ENCODE peak calls at places on chromosomes 4 and X, in six cellular contexts. U is psoas muscle, C is cardiac fibroblast, I is left lung, P is astrocyte of the spinal cord, X is right lobe of liver. T is an unnamed sample.

GRCh38 chr4:79042079-79042674 is 102.9 kb upstream of the PAQR3 start:
- DNase-seq in I (no peak), C (peak), X (no peak), P (peak), U (no peak), T (no peak)

GRCh38 chrX:111282991-111283390 is 12.7 kb upstream of the CAPN6 start:
- DNase-seq in X (no peak), P (no peak), C (no peak), U (no peak), I (no peak), T (no peak)

GRCh38 chrX:1153940-1154339 is 58.5 kb downstream of the CRLF2 start:
- DNase-seq in U (no peak), P (no peak), X (no peak), C (no peak), I (no peak), T (no peak)

GRCh38 chrX:31845003-31845402 is 773.2 kb upstream of the FTHL17 start:
- DNase-seq in X (no peak), U (no peak), I (no peak), P (no peak), C (peak), T (no peak)

GRCh38 chr4:1400191-1400805 is 5.9 kb downstream of the NKX1-1 start:
- DNase-seq in P (no peak), C (no peak), X (peak), I (peak), U (no peak), T (no peak)

GRCh38 chr4:19831644-19832285 is 419.9 kb upstream of the SLIT2 start:
- DNase-seq in I (no peak), U (no peak), P (peak), C (peak), X (no peak), T (no peak)

GRCh38 chrX:54980334-54980733 is 13.7 kb downstream of the PFKFB1 start:
- DNase-seq in U (no peak), P (no peak), X (no peak), I (no peak), C (no peak), T (no peak)

GRCh38 chrX:10071451-10072163 is 85.2 kb upstream of the CLCN4 start:
- DNase-seq in C (no peak), I (no peak), U (no peak), X (no peak), P (no peak), T (no peak)

GRCh38 chr4:82223715-82224114 is 150.1 kb downstream of the HNRNPD start:
- DNase-seq in U (no peak), C (no peak), X (no peak), P (no peak), I (peak), T (no peak)

GRCh38 chr4:91116861-91117260 is 989.7 kb downstream of the CCSER1 start:
- DNase-seq in P (peak), X (no peak), C (peak), U (no peak), I (no peak), T (no peak)

GRCh38 chr4:13584481-13584880 is 40.2 kb upstream of the NKX3-2 start:
- DNase-seq in I (no peak), C (peak), U (no peak), X (no peak), P (no peak), T (no peak)

GRCh38 chr4:2651998-2652397 is 104.1 kb downstream of the TNIP2 start:
- DNase-seq in X (no peak), C (no peak), U (no peak), P (no peak), I (no peak), T (no peak)

GRCh38 chrX:20267924-20268701 is 1.4 kb upstream of the RPS6KA3 start:
- DNase-seq in U (peak), P (peak), X (peak), I (peak), C (no peak), T (peak)

GRCh38 chrX:16196829-16197228 is 29.5 kb downstream of the MAGEB17 start:
- DNase-seq in I (no peak), X (no peak), C (peak), P (no peak), U (no peak), T (no peak)

DNA sequence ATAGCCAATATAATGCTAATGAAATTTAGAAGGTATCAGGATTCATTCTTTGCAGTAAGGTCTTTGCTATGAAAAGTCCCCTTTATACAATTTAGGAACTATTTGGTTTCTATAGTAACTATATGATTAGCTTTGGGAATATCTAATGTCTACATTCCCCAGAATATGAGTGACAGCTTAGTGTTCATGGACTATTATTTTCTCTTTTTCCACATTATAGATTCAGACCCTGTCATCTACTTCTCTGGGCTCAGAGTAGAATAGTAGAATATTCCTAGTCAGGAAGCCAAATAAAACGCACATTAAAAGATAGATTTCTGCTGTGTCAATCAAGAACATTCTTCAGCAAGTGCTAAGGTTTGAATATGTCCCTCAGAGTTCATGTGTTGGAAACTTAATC is 26.1 kb upstream of the SULT1B1 start:
- DNase-seq in C (no peak), X (no peak), P (no peak), I (no peak), U (no peak), T (no peak)
- TF ChIP-seq CTCF in C (no peak), X (no peak), P (no peak), I (no peak), U (no peak), T (no peak)

GRCh38 chr4:39527296-39528055 is at the start of gene UGDH:
- DNase-seq in P (peak), X (peak), I (peak), U (peak), C (peak), T (peak)
- TF ChIP-seq CTCF in P (peak), X (no peak), I (no peak), U (no peak), C (no peak), T (no peak)

GRCh38 chr4:113358784-113359183 is 309.3 kb downstream of the ANK2 start:
- DNase-seq in X (no peak), I (no peak), U (no peak), C (peak), P (no peak), T (no peak)
- TF ChIP-seq CTCF in X (no peak), I (no peak), U (no peak), C (peak), P (peak), T (no peak)

DNA sequence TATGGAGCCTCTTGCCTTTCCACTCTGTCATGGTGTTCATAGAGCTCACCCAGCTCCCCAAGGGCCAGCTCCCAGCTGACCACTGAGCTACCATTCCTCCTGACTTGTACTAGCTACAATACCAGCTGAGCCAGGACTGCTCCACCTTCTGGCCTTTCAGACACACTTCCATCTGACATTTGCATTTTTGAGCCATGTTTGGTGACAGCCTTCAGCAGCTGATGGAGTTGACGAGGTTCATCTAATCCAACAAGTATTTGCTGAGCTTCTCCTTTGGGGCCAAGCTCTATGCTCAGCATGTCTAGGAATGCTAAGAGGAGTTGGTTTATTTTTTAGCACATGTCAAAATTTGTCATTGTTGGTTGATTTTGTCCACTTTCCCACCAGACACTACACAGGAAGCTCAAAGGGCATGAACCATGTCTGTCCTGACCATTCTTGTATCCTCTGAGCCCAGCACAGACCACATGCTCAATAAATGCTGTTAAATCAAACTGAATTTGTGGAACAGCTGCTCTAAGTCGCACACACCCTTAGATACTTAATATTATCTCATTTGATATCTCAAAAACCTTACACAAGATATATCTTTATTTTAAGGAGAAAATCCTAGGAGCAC is 142.6 kb upstream of the PPARGC1A start:
- DNase-seq in I (no peak), X (no peak), U (no peak), P (peak), C (peak), T (no peak)
- TF ChIP-seq CTCF in I (no peak), X (peak), U (peak), P (peak), C (peak), T (no peak)

GRCh38 chr4:89036535-89036934 is 20.4 kb downstream of the FAM13A start:
- DNase-seq in U (no peak), P (no peak), I (no peak), X (no peak), C (no peak), T (no peak)
- TF ChIP-seq CTCF in U (no peak), P (no peak), I (no peak), X (no peak), C (no peak), T (no peak)